ENCODE peak calls at places on chromosomes 1 and 21, in seven cellular contexts. One of them, this sample, is unnamed.

GRCh38 chr1:199685369-199685768 is 342.1 kb upstream of the NR5A2 start:
- DNase-seq in AG04450: no peak
- DNase-seq in lung: no peak
- DNase-seq in suprapubic skin: no peak
- DNase-seq in ascending aorta: no peak
- DNase-seq in tibial nerve: no peak
- DNase-seq in substantia nigra: no peak
- DNase-seq in this sample: no peak

GRCh38 chr1:88877382-88877825 is 14.0 kb downstream of the GTF2B start:
- DNase-seq in substantia nigra: no peak
- DNase-seq in lung: no peak
- DNase-seq in ascending aorta: no peak
- DNase-seq in AG04450: no peak
- DNase-seq in suprapubic skin: no peak
- DNase-seq in tibial nerve: no peak
- DNase-seq in this sample: no peak

GRCh38 chr21:38148046-38148445 is 108.7 kb upstream of the KCNJ15 start:
- DNase-seq in ascending aorta: no peak
- DNase-seq in lung: no peak
- DNase-seq in tibial nerve: no peak
- DNase-seq in AG04450: no peak
- DNase-seq in substantia nigra: no peak
- DNase-seq in suprapubic skin: no peak
- DNase-seq in this sample: no peak

GRCh38 chr1:6260961-6261614 is at the start of gene GPR153:
- DNase-seq in ascending aorta: no peak
- DNase-seq in substantia nigra: no peak
- DNase-seq in suprapubic skin: no peak
- DNase-seq in AG04450: no peak
- DNase-seq in lung: no peak
- DNase-seq in tibial nerve: no peak
- DNase-seq in this sample: no peak

GRCh38 chr1:50271968-50272578 is 151.2 kb downstream of the DMRTA2 start:
- DNase-seq in tibial nerve: no peak
- DNase-seq in substantia nigra: peak; percentile 9
- DNase-seq in lung: peak; percentile 32
- DNase-seq in suprapubic skin: no peak
- DNase-seq in ascending aorta: no peak
- DNase-seq in AG04450: no peak
- DNase-seq in this sample: peak; percentile 9

GRCh38 chr1:9900142-9901043 is 9.7 kb downstream of the CTNNBIP1 start:
- DNase-seq in suprapubic skin: no peak
- DNase-seq in AG04450: no peak
- DNase-seq in substantia nigra: peak; percentile 60
- DNase-seq in ascending aorta: peak; percentile 51
- DNase-seq in lung: peak; percentile 87
- DNase-seq in tibial nerve: no peak
- DNase-seq in this sample: peak; percentile 34

GRCh38 chr1:4122513-4123160 is 222.6 kb upstream of the C1orf174 start:
- DNase-seq in ascending aorta: no peak
- DNase-seq in tibial nerve: no peak
- DNase-seq in AG04450: no peak
- DNase-seq in substantia nigra: no peak
- DNase-seq in suprapubic skin: peak; percentile 38
- DNase-seq in lung: no peak
- DNase-seq in this sample: no peak

GRCh38 chr1:225998560-225999226 is 450 bp downstream of the SDE2 start:
- DNase-seq in tibial nerve: no peak
- DNase-seq in suprapubic skin: no peak
- DNase-seq in substantia nigra: no peak
- DNase-seq in lung: no peak
- DNase-seq in AG04450: no peak
- DNase-seq in ascending aorta: no peak
- DNase-seq in this sample: no peak

GRCh38 chr21:33230518-33231324 is 983 bp downstream of the IFNAR2 start:
- DNase-seq in tibial nerve: no peak
- DNase-seq in AG04450: no peak
- DNase-seq in lung: peak; percentile 54
- DNase-seq in suprapubic skin: peak; percentile 84
- DNase-seq in ascending aorta: no peak
- DNase-seq in substantia nigra: peak; percentile 19
- DNase-seq in this sample: peak; percentile 65

GRCh38 chr1:209708297-209708696 is 3.7 kb downstream of the HSD11B1 start:
- DNase-seq in suprapubic skin: no peak
- DNase-seq in AG04450: no peak
- DNase-seq in lung: no peak
- DNase-seq in tibial nerve: no peak
- DNase-seq in ascending aorta: no peak
- DNase-seq in substantia nigra: peak; percentile 25
- DNase-seq in this sample: no peak

GRCh38 chr1:41454406-41454805 is 30.1 kb downstream of the EDN2 start:
- DNase-seq in tibial nerve: peak; percentile 44
- DNase-seq in ascending aorta: no peak
- DNase-seq in suprapubic skin: no peak
- DNase-seq in lung: no peak
- DNase-seq in substantia nigra: peak; percentile 91
- DNase-seq in AG04450: no peak
- DNase-seq in this sample: peak; percentile 78

DNA sequence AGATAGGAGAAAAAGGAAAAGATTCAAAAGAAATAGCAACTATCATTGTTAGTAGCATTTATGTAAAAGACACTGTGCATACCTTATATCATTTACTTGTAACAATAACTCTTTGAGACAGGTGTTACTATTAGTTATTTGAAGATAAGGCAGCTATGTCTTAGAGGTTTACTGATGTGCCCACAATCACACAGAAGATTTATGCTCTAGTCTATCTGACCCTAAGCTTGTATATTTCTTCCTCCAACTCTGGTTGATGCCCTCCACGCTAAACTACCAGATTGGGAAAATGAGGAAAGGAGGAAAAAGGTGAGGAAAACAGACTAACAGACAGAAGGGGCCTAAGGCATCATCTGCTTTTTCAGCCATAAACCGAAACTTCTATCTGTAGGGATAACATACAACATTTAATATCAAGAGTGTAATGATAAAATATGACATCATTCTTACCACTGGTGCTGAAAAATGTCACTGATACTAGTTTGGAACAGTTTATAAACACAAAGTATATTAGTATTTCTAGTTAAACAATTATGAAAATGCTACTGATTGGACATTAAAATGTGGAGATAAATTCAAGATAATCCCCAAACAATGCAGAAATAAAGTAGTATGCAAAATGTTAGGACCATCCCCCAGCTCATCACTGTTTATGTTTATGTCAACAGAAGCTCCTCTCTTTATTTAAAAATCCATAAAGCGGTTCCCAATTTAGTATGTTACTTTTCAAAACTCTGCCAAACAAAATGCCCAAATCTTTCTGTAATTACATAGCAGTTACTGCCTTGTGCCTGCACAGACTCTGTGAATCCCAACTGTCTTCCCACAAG is 5.0 kb downstream of the COLGALT2 start:
- DNase-seq in tibial nerve: no peak
- DNase-seq in suprapubic skin: no peak
- DNase-seq in lung: no peak
- DNase-seq in AG04450: no peak
- DNase-seq in substantia nigra: no peak
- DNase-seq in ascending aorta: no peak
- DNase-seq in this sample: no peak
- H3K27ac ChIP-seq in tibial nerve: no peak overlapping the region
- H3K27ac ChIP-seq in suprapubic skin: no peak overlapping the region
- H3K27ac ChIP-seq in lung: no peak overlapping the region
- H3K27ac ChIP-seq in AG04450: no peak overlapping the region
- H3K27ac ChIP-seq in substantia nigra: peak overlapping the region; percentile 97
- H3K27ac ChIP-seq in ascending aorta: no peak overlapping the region
- H3K27ac ChIP-seq in this sample: no peak overlapping the region

GRCh38 chr1:978835-979743 is 2.8 kb downstream of the PERM1 start:
- DNase-seq in suprapubic skin: no peak
- DNase-seq in tibial nerve: no peak
- DNase-seq in lung: no peak
- DNase-seq in AG04450: no peak
- DNase-seq in ascending aorta: no peak
- DNase-seq in substantia nigra: no peak
- DNase-seq in this sample: no peak
- H3K27ac ChIP-seq in suprapubic skin: no peak overlapping the region
- H3K27ac ChIP-seq in tibial nerve: no peak overlapping the region
- H3K27ac ChIP-seq in lung: no peak overlapping the region
- H3K27ac ChIP-seq in AG04450: no peak overlapping the region
- H3K27ac ChIP-seq in ascending aorta: no peak overlapping the region
- H3K27ac ChIP-seq in substantia nigra: no peak overlapping the region
- H3K27ac ChIP-seq in this sample: no peak overlapping the region

DNA sequence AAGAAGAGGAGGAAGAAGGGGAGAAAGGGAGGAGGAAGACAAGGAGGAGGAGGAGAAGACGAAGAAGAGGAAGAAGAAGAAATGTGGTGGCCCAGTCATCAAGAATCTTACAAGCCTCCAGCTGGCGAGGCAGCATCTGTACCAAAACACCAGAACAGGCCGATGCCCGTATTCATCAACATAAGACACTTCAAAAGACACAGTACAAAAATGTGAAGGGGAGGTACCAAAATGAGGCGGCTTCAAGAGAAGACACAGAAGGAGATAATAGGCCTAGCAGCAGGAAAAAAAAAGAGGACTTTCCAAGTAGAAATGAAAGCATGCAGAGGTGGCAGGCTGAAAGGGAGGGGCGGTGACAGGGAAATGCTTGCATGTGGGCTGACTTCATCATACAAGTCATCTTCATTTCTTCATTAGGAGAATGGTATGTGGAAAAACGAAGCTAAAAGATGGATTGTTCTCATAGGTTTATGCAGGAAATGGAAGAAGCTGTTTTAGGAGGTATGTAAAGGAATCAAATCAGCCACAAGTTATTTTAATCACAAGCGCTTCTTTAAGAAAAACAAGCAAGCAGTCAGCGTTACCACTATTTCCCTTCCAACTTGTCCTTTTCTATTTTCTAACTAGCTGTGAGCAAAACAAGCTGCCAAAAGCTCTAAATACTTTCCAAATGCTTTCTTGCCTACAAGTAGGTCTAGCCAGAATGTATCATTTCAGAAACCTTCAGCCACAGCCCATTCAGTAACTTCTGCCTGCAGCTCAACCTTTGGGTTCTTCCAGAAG is 192.3 kb downstream of the SLC45A1 start:
- DNase-seq in lung: no peak
- DNase-seq in substantia nigra: no peak
- DNase-seq in ascending aorta: no peak
- DNase-seq in suprapubic skin: no peak
- DNase-seq in tibial nerve: no peak
- DNase-seq in AG04450: peak; percentile 67
- DNase-seq in this sample: no peak
- H3K27ac ChIP-seq in lung: peak overlapping the region; percentile 71
- H3K27ac ChIP-seq in substantia nigra: peak overlapping the region; percentile 5
- H3K27ac ChIP-seq in ascending aorta: peak overlapping the region; percentile 78
- H3K27ac ChIP-seq in suprapubic skin: peak overlapping the region; percentile 75
- H3K27ac ChIP-seq in tibial nerve: peak overlapping the region; percentile 17
- H3K27ac ChIP-seq in AG04450: peak overlapping the region; percentile 88
- H3K27ac ChIP-seq in this sample: peak overlapping the region; percentile 86

DNA sequence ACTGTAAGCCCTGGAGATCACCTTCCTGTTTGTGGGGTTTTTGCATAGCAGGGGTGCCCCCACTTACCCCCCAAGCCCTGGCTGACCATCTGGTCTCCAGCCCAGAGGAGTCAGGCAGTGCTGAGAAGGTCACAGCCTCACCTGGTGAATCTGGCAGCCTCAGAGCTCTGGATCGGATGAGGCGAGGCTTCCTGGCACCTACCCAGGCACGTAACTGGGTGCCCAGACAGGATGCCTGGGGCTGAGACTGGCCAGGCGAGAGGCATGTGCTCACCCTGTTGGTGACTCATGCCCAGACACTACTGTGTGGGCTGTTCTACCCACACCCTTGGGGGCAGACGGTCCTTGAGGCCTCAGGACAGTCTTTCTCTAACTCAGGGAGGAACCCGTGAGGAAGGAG is 15.2 kb upstream of the PADI3 start:
- DNase-seq in lung: peak; percentile 38
- DNase-seq in suprapubic skin: no peak
- DNase-seq in substantia nigra: peak; percentile 60
- DNase-seq in ascending aorta: peak; percentile 30
- DNase-seq in AG04450: peak; percentile 77
- DNase-seq in tibial nerve: no peak
- DNase-seq in this sample: no peak
- H3K27ac ChIP-seq in lung: no peak overlapping the region
- H3K27ac ChIP-seq in suprapubic skin: no peak overlapping the region
- H3K27ac ChIP-seq in substantia nigra: peak overlapping the region; percentile 14
- H3K27ac ChIP-seq in ascending aorta: no peak overlapping the region
- H3K27ac ChIP-seq in AG04450: peak overlapping the region; percentile 80
- H3K27ac ChIP-seq in tibial nerve: no peak overlapping the region
- H3K27ac ChIP-seq in this sample: no peak overlapping the region

GRCh38 chr1:203273869-203274602 is 31.3 kb upstream of the BTG2 start:
- DNase-seq in ascending aorta: no peak
- DNase-seq in lung: peak; percentile 61
- DNase-seq in tibial nerve: no peak
- DNase-seq in substantia nigra: peak; percentile 64
- DNase-seq in suprapubic skin: no peak
- DNase-seq in AG04450: no peak
- DNase-seq in this sample: no peak

GRCh38 chr1:203276408-203276807 is 28.9 kb upstream of the BTG2 start:
- DNase-seq in lung: no peak
- DNase-seq in tibial nerve: no peak
- DNase-seq in suprapubic skin: no peak
- DNase-seq in AG04450: no peak
- DNase-seq in ascending aorta: no peak
- DNase-seq in substantia nigra: no peak
- DNase-seq in this sample: no peak

GRCh38 chr1:203273206-203273868 is 32.0 kb upstream of the BTG2 start:
- DNase-seq in tibial nerve: peak; percentile 86
- DNase-seq in suprapubic skin: peak; percentile 90
- DNase-seq in substantia nigra: peak; percentile 84
- DNase-seq in lung: peak; percentile 90
- DNase-seq in AG04450: no peak
- DNase-seq in ascending aorta: peak; percentile 90
- DNase-seq in this sample: peak; percentile 83

GRCh38 chr1:203275656-203276272 is 29.6 kb upstream of the BTG2 start:
- DNase-seq in substantia nigra: no peak
- DNase-seq in AG04450: no peak
- DNase-seq in ascending aorta: no peak
- DNase-seq in lung: no peak
- DNase-seq in tibial nerve: no peak
- DNase-seq in suprapubic skin: no peak
- DNase-seq in this sample: no peak

GRCh38 chr1:203274603-203275381 is 30.5 kb upstream of the BTG2 start:
- DNase-seq in ascending aorta: peak; percentile 65
- DNase-seq in suprapubic skin: no peak
- DNase-seq in AG04450: no peak
- DNase-seq in tibial nerve: no peak
- DNase-seq in substantia nigra: peak; percentile 63
- DNase-seq in lung: no peak
- DNase-seq in this sample: peak; percentile 51
- H3K27ac ChIP-seq in ascending aorta: peak overlapping the region; percentile 97
- H3K27ac ChIP-seq in suprapubic skin: peak overlapping the region; percentile 86
- H3K27ac ChIP-seq in AG04450: no peak overlapping the region
- H3K27ac ChIP-seq in tibial nerve: peak overlapping the region; percentile 79
- H3K27ac ChIP-seq in substantia nigra: peak overlapping the region; percentile 90
- H3K27ac ChIP-seq in lung: peak overlapping the region; percentile 3
- H3K27ac ChIP-seq in this sample: peak overlapping the region; percentile 95